ENCODE peak calls at places on chromosome 12, in nine cellular contexts. One of them, this sample, is unnamed.

GRCh38 chr12:71552728-71553501 is 110.7 kb downstream of the ZFC3H1 start:
- DNase-seq in right lobe of liver: no peak
- DNase-seq in EL: no peak
- DNase-seq in A172: peak; percentile 8
- DNase-seq in activated CD8-positive, alpha-beta memory T cell treated with anti-CD3 and anti-CD28 coated beads, Interleukin-2, amount 50 U/mL, for 48 hours: no peak
- DNase-seq in fibroblast of pulmonary artery: no peak
- DNase-seq in lower leg skin: no peak
- DNase-seq in stimulated activated naive CD4-positive, alpha-beta T cell: no peak
- DNase-seq in left ventricle myocardium superior: no peak
- DNase-seq in this sample: no peak

GRCh38 chr12:96617178-96617577 is 127.8 kb downstream of the CFAP54 start:
- DNase-seq in A172: no peak
- DNase-seq in activated CD8-positive, alpha-beta memory T cell treated with anti-CD3 and anti-CD28 coated beads, Interleukin-2, amount 50 U/mL, for 48 hours: no peak
- DNase-seq in EL: no peak
- DNase-seq in stimulated activated naive CD4-positive, alpha-beta T cell: no peak
- DNase-seq in lower leg skin: no peak
- DNase-seq in left ventricle myocardium superior: no peak
- DNase-seq in fibroblast of pulmonary artery: no peak
- DNase-seq in right lobe of liver: no peak
- DNase-seq in this sample: no peak

GRCh38 chr12:46676797-46677520 is 148.8 kb downstream of the SLC38A4 start:
- DNase-seq in lower leg skin: peak; percentile 51
- DNase-seq in right lobe of liver: no peak
- DNase-seq in left ventricle myocardium superior: no peak
- DNase-seq in fibroblast of pulmonary artery: no peak
- DNase-seq in A172: no peak
- DNase-seq in stimulated activated naive CD4-positive, alpha-beta T cell: no peak
- DNase-seq in EL: no peak
- DNase-seq in activated CD8-positive, alpha-beta memory T cell treated with anti-CD3 and anti-CD28 coated beads, Interleukin-2, amount 50 U/mL, for 48 hours: no peak
- DNase-seq in this sample: no peak

GRCh38 chr12:132141976-132142678 is 2.0 kb downstream of the DDX51 start:
- DNase-seq in fibroblast of pulmonary artery: no peak
- DNase-seq in left ventricle myocardium superior: no peak
- DNase-seq in lower leg skin: no peak
- DNase-seq in right lobe of liver: peak; percentile 43
- DNase-seq in EL: no peak
- DNase-seq in activated CD8-positive, alpha-beta memory T cell treated with anti-CD3 and anti-CD28 coated beads, Interleukin-2, amount 50 U/mL, for 48 hours: peak; percentile 52
- DNase-seq in A172: no peak
- DNase-seq in stimulated activated naive CD4-positive, alpha-beta T cell: no peak
- DNase-seq in this sample: no peak

GRCh38 chr12:88790231-88790630 is 210.0 kb upstream of the KITLG start:
- DNase-seq in lower leg skin: no peak
- DNase-seq in right lobe of liver: no peak
- DNase-seq in stimulated activated naive CD4-positive, alpha-beta T cell: no peak
- DNase-seq in EL: no peak
- DNase-seq in left ventricle myocardium superior: no peak
- DNase-seq in activated CD8-positive, alpha-beta memory T cell treated with anti-CD3 and anti-CD28 coated beads, Interleukin-2, amount 50 U/mL, for 48 hours: no peak
- DNase-seq in A172: no peak
- DNase-seq in fibroblast of pulmonary artery: no peak
- DNase-seq in this sample: no peak

GRCh38 chr12:121465921-121466799 is 66.2 kb downstream of the RNF34 start:
- DNase-seq in activated CD8-positive, alpha-beta memory T cell treated with anti-CD3 and anti-CD28 coated beads, Interleukin-2, amount 50 U/mL, for 48 hours: peak; percentile 77
- DNase-seq in A172: no peak
- DNase-seq in fibroblast of pulmonary artery: peak; percentile 22
- DNase-seq in stimulated activated naive CD4-positive, alpha-beta T cell: peak; percentile 31
- DNase-seq in EL: peak; percentile 37
- DNase-seq in right lobe of liver: no peak
- DNase-seq in lower leg skin: no peak
- DNase-seq in left ventricle myocardium superior: peak; percentile 57
- DNase-seq in this sample: no peak

GRCh38 chr12:46523863-46524770 is 151.5 kb upstream of the SLC38A2 start:
- DNase-seq in right lobe of liver: no peak
- DNase-seq in activated CD8-positive, alpha-beta memory T cell treated with anti-CD3 and anti-CD28 coated beads, Interleukin-2, amount 50 U/mL, for 48 hours: peak; percentile 67
- DNase-seq in left ventricle myocardium superior: no peak
- DNase-seq in A172: peak; percentile 95
- DNase-seq in stimulated activated naive CD4-positive, alpha-beta T cell: peak; percentile 64
- DNase-seq in lower leg skin: no peak
- DNase-seq in EL: peak; percentile 97
- DNase-seq in fibroblast of pulmonary artery: peak; percentile 87
- DNase-seq in this sample: peak; percentile 73

GRCh38 chr12:32466187-32466586 is 66.8 kb downstream of the FGD4 start:
- DNase-seq in activated CD8-positive, alpha-beta memory T cell treated with anti-CD3 and anti-CD28 coated beads, Interleukin-2, amount 50 U/mL, for 48 hours: no peak
- DNase-seq in stimulated activated naive CD4-positive, alpha-beta T cell: no peak
- DNase-seq in A172: no peak
- DNase-seq in right lobe of liver: no peak
- DNase-seq in lower leg skin: no peak
- DNase-seq in fibroblast of pulmonary artery: no peak
- DNase-seq in left ventricle myocardium superior: no peak
- DNase-seq in EL: no peak
- DNase-seq in this sample: no peak

GRCh38 chr12:14777271-14777670 is 26.0 kb downstream of the WBP11 start:
- DNase-seq in stimulated activated naive CD4-positive, alpha-beta T cell: no peak
- DNase-seq in fibroblast of pulmonary artery: peak; percentile 28
- DNase-seq in right lobe of liver: no peak
- DNase-seq in left ventricle myocardium superior: no peak
- DNase-seq in activated CD8-positive, alpha-beta memory T cell treated with anti-CD3 and anti-CD28 coated beads, Interleukin-2, amount 50 U/mL, for 48 hours: no peak
- DNase-seq in EL: peak; percentile 36
- DNase-seq in lower leg skin: no peak
- DNase-seq in A172: no peak
- DNase-seq in this sample: peak; percentile 44

GRCh38 chr12:88503344-88503743 is 76.9 kb downstream of the KITLG start:
- DNase-seq in A172: no peak
- DNase-seq in activated CD8-positive, alpha-beta memory T cell treated with anti-CD3 and anti-CD28 coated beads, Interleukin-2, amount 50 U/mL, for 48 hours: no peak
- DNase-seq in fibroblast of pulmonary artery: no peak
- DNase-seq in lower leg skin: no peak
- DNase-seq in right lobe of liver: no peak
- DNase-seq in left ventricle myocardium superior: no peak
- DNase-seq in stimulated activated naive CD4-positive, alpha-beta T cell: no peak
- DNase-seq in EL: no peak
- DNase-seq in this sample: no peak

GRCh38 chr12:790253-790563 is 37.8 kb downstream of the WNK1 start:
- DNase-seq in activated CD8-positive, alpha-beta memory T cell treated with anti-CD3 and anti-CD28 coated beads, Interleukin-2, amount 50 U/mL, for 48 hours: no peak
- DNase-seq in stimulated activated naive CD4-positive, alpha-beta T cell: no peak
- DNase-seq in EL: no peak
- DNase-seq in fibroblast of pulmonary artery: no peak
- DNase-seq in A172: no peak
- DNase-seq in lower leg skin: no peak
- DNase-seq in right lobe of liver: no peak
- DNase-seq in left ventricle myocardium superior: no peak
- DNase-seq in this sample: no peak

This sample was measured in H4.